ENCODE peak calls at places on chromosomes 4 and X, in eight cellular contexts. H, T, D, E, R, J, L and I are unnamed samples.

GRCh38 chrX:115650916-115651315 is 89.9 kb downstream of the PLS3 start:
- DNase-seq in H (peak), T (peak), D (no peak), E (peak), R (peak), J (peak), L (no peak), I (no peak)

GRCh38 chrX:47749185-47749967 is 87.3 kb upstream of the ZNF81 start:
- DNase-seq in H (no peak), T (peak), D (no peak), E (no peak), R (no peak), J (no peak), L (no peak), I (no peak)

GRCh38 chr4:82528074-82528473 is 33.7 kb downstream of the TMEM150C start:
- DNase-seq in H (no peak), T (no peak), D (no peak), E (no peak), R (no peak), J (no peak), L (no peak), I (no peak)

GRCh38 chr4:55249476-55249875 is 96.6 kb upstream of the SRD5A3 start:
- DNase-seq in H (no peak), T (peak), D (no peak), E (no peak), R (peak), J (no peak), L (no peak), I (no peak)

GRCh38 chr4:164888096-164888495 is 11.1 kb downstream of the APELA start:
- DNase-seq in H (no peak), T (no peak), D (no peak), E (no peak), R (no peak), J (no peak), L (no peak), I (no peak)

GRCh38 chr4:93828332-93828829 is at the start of gene ATOH1:
- DNase-seq in H (peak), T (peak), D (no peak), E (peak), R (no peak), J (peak), L (no peak), I (no peak)

GRCh38 chr4:156609421-156609820 is 362.2 kb downstream of the PDGFC start:
- DNase-seq in H (no peak), T (no peak), D (peak), E (no peak), R (no peak), J (no peak), L (peak), I (no peak)

GRCh38 chr4:158193171-158193749 is 17.0 kb upstream of the TMEM144 start:
- DNase-seq in H (peak), T (peak), D (no peak), E (no peak), R (no peak), J (no peak), L (no peak), I (no peak)

GRCh38 chr4:188780028-188780427 is 640.8 kb downstream of the TRIML1 start:
- DNase-seq in H (no peak), T (no peak), D (no peak), E (no peak), R (no peak), J (no peak), L (no peak), I (no peak)

GRCh38 chrX:9475984-9476383 is 11.1 kb downstream of the TBL1X start:
- DNase-seq in H (no peak), T (no peak), D (no peak), E (no peak), R (no peak), J (no peak), L (no peak), I (no peak)

GRCh38 chrX:151714367-151714766 is 1.5 kb upstream of the FATE1 start:
- DNase-seq in H (no peak), T (no peak), D (no peak), E (peak), R (no peak), J (no peak), L (no peak), I (no peak)

GRCh38 chrX:33434256-33435092 is 223.1 kb upstream of the DMD start:
- DNase-seq in H (peak), T (peak), D (peak), E (peak), R (peak), J (peak), L (no peak), I (no peak)

GRCh38 chrX:56928546-56928945 is 66.8 kb downstream of the SPIN3 start:
- DNase-seq in H (no peak), T (no peak), D (no peak), E (no peak), R (no peak), J (no peak), L (no peak), I (no peak)

DNA sequence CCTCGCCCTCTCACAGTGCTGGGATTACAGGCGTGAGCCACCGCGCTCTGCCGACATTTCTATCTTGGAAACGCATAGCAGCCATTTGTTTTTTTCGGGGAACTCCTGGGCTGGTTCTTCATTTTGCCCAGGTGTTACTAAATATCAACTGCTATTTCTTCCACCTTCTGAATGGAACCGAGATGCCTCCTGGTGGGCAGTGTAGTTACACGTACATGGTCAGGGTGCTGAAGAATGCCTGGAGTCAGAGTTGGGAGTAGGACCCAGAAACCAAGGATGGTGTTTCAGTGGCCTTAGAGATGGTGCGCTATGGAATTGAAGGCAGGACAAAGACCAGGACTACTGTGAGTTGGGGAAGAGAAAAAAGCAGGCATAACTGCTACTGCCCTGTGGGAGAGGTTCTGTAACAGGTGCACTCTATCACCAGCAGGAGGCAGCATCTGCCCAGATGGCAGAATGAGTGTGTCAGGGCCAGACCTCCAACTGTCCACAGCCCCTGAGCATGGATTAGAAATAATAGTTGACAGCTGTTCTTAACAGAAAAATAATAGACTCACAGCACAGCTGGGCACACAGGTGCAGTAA is 81.7 kb downstream of the ZC4H2 start:
- DNase-seq in H (no peak), T (peak), D (no peak), E (peak), R (no peak), J (peak), L (no peak), I (no peak)
- TF ChIP-seq CTCF in H (no peak), T (peak), D (no peak), E (peak), R (peak), J (peak), L (peak), I (no peak)

GRCh38 chr4:175540732-175541131 is 271.3 kb downstream of the GPM6A start:
- DNase-seq in H (no peak), T (no peak), D (no peak), E (no peak), R (no peak), J (no peak), L (no peak), I (no peak)

GRCh38 chr4:175531405-175532091 is 280.5 kb downstream of the GPM6A start:
- DNase-seq in H (peak), T (peak), D (no peak), E (no peak), R (no peak), J (no peak), L (no peak), I (no peak)

GRCh38 chr4:175539498-175539897 is 272.6 kb downstream of the GPM6A start:
- DNase-seq in H (no peak), T (no peak), D (no peak), E (no peak), R (no peak), J (no peak), L (no peak), I (no peak)

GRCh38 chr4:175540151-175540550 is 271.9 kb downstream of the GPM6A start:
- DNase-seq in H (peak), T (no peak), D (no peak), E (no peak), R (no peak), J (no peak), L (no peak), I (no peak)

DNA sequence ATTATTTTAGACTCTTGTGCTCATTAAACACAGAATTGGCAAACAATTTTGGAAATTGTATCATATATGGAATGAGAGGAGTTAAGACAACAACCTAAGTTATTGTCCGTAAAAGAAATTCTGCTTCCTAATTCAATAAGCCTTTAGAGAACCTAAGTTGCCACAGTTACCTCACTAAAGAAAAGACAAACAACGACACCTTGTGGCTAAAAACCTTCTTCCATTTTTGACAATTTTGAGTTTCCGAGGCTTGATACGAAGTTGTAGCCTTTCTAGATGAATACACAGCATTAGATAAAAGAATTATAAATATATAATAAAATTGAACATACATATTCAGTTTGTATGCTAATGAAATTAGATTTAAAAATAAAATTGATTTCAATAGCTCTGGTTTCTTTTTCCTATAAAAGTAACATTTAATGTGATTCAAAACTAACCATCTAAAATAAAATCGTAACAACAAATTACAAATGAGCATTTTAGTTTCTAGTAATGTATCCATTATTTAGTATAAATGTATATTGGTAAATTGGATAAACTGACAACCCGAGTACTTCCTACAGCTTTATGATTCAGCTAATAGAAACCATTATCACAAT is 275.1 kb downstream of the GPM6A start:
- DNase-seq in H (peak), T (peak), D (no peak), E (no peak), R (no peak), J (no peak), L (no peak), I (no peak)
- TF ChIP-seq CTCF in H (peak), T (peak), D (peak), E (peak), R (peak), J (peak), L (no peak), I (peak)

GRCh38 chr4:2246384-2247127 is 4.6 kb upstream of the HAUS3 start:
- DNase-seq in H (no peak), T (no peak), D (peak), E (no peak), R (peak), J (no peak), L (no peak), I (no peak)

GRCh38 chr4:2249526-2249991 is 7.6 kb upstream of the HAUS3 start:
- DNase-seq in H (no peak), T (no peak), D (peak), E (no peak), R (no peak), J (no peak), L (peak), I (peak)

GRCh38 chr4:2248821-2249261 is 6.9 kb upstream of the HAUS3 start:
- DNase-seq in H (no peak), T (no peak), D (peak), E (no peak), R (no peak), J (no peak), L (no peak), I (peak)

GRCh38 chr4:2247128-2248043 is 5.5 kb upstream of the HAUS3 start:
- DNase-seq in H (no peak), T (no peak), D (peak), E (peak), R (peak), J (no peak), L (no peak), I (no peak)

GRCh38 chr4:2248044-2248780 is 6.3 kb upstream of the HAUS3 start:
- DNase-seq in H (no peak), T (no peak), D (peak), E (no peak), R (peak), J (no peak), L (no peak), I (peak)
- TF ChIP-seq CTCF in H (no peak), T (no peak), D (no peak), E (no peak), R (no peak), J (no peak), L (no peak), I (no peak)

DNA sequence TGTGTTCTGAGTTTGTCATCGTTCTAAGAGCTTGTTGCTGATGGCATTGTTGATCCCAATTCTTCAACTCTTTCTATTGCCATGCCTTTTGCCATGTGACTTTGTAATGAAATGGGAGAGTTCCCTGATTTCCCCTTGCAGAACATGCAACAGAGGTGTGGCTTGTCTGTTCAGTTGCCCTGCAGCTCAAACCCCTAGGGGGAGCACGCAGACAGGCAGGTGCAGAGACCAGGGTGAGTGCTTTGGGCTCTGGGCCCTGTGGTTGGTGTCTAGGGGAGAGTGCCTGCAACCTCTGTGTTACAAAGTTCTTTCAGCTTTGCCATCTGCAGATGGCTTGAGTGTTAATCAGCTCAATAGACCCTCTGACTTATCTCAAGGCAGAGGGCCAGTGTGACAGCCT is 332.7 kb downstream of the MID1IP1 start:
- DNase-seq in H (no peak), T (no peak), D (no peak), E (peak), R (no peak), J (peak), L (no peak), I (no peak)
- TF ChIP-seq CTCF in H (no peak), T (no peak), D (no peak), E (peak), R (no peak), J (peak), L (no peak), I (no peak)

DNA sequence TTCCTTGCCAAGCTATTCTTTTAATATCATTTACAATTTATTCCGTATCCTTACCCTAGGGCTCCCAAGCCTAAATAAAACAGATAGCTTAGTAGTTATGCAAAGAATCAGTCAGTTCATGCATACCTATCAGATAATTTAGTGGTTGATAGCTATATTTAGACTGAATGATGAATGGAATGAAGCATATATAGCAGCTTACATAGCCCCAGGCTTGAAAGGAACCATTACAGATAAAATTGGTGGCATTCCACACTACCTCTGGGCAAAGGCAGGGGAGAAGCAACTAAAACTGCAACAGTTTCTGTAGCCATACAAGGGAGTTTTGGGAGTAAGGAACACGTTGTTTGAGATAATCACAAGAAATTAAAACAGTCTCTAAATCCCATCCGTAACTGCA is 2.7 kb downstream of the ACE2 start:
- DNase-seq in H (no peak), T (no peak), D (no peak), E (no peak), R (no peak), J (no peak), L (no peak), I (no peak)
- TF ChIP-seq CTCF in H (no peak), T (no peak), D (no peak), E (no peak), R (no peak), J (no peak), L (no peak), I (no peak)

DNA sequence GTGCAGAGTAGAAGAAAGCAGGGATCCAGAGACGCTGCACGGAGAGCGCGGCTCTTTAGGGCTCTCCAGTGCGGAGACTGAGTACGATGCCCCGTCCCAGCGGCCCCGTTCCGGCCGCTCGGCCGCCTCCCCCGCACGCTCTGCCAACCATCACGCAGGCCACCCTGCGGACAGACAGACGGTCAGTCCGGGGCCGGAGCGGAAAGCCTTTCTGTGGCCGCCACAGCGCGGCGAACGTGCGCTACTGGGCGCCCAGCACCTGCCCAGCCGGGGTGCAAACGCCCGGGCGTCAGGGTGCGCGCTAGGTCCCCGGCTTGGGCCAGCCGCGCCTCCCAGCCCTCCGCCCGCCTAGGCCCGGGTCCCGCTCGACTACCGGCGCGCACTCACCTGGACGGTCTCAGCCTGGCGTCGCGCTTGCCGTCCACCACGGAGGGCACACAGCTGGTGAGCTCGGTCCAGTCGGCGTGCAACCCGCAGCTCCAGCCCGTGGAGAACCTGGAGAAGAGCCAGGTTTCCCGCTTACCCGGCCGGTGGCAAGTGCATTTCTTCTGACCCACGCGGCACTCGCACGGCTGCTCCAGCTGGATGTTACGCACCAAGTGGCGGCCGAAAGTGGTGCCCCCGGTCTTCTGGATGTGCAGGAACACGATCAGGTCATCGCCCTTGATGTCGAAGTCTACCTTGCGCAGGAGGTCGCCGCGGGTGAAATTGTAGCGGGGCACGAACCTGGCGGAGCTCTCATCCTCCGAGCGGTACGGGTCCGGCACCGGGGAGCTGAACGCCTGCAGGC is 1.8 kb downstream of the HS6ST2 start:
- DNase-seq in H (peak), T (no peak), D (no peak), E (peak), R (peak), J (no peak), L (no peak), I (no peak)
- TF ChIP-seq CTCF in H (no peak), T (no peak), D (no peak), E (no peak), R (no peak), J (no peak), L (no peak), I (no peak)

DNA sequence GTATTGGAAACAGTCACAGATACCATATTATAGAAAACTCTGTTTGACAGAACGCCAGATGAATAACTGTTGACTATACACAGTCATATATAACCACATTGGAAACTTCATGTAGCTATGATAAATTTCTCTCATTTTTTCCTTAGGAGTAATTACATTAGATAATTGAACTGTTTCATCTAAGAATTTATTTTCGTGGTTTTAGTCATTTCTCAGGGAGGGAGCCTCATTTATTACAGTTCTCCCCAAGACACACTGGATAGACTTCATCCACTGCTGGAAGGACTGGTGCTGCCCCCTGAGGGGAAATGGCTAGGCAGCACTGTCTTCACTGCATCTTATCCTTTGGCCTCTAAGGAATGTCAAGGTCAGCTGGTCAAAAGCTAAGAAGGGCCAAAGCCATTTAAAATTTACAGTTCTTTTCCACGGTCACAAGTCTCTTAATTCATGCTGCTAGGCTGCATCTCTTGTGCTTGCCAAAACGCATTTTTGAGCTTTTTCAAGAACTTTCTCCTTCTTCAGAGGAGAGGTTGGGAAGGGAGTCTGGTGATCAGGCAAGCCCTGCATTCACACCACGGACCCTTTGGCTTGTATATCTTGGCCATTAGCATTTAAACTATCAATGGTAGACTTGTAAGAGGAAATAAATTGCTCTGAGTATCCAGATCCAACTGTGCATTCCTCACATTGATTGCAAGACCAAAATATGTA is 145.1 kb downstream of the CBR4 start:
- DNase-seq in H (no peak), T (peak), D (no peak), E (peak), R (no peak), J (peak), L (no peak), I (no peak)
- TF ChIP-seq CTCF in H (no peak), T (peak), D (no peak), E (no peak), R (no peak), J (peak), L (no peak), I (no peak)